ENCODE peak calls at places on chromosomes 13 and 19, in eight cellular contexts. One of them, this sample, is unnamed.

GRCh38 chr19:10070730-10071446 is 15.2 kb upstream of the SHFL start:
- DNase-seq in heart right ventricle: no peak
- DNase-seq in astrocyte: no peak
- DNase-seq in AG04449: no peak
- DNase-seq in GM06990: no peak
- DNase-seq in GM23338: peak
- DNase-seq in body of pancreas: no peak
- DNase-seq in left lung: no peak
- DNase-seq in this sample: no peak

GRCh38 chr13:26946675-26947342 is 186.2 kb upstream of the GPR12 start:
- DNase-seq in AG04449: no peak
- DNase-seq in GM06990: no peak
- DNase-seq in heart right ventricle: no peak
- DNase-seq in left lung: no peak
- DNase-seq in astrocyte: peak
- DNase-seq in GM23338: peak
- DNase-seq in body of pancreas: no peak
- DNase-seq in this sample: peak

GRCh38 chr19:55460670-55461258 is 678 bp downstream of the ISOC2 start:
- DNase-seq in body of pancreas: peak
- DNase-seq in AG04449: no peak
- DNase-seq in astrocyte: peak
- DNase-seq in heart right ventricle: peak
- DNase-seq in left lung: no peak
- DNase-seq in GM06990: peak
- DNase-seq in GM23338: peak
- DNase-seq in this sample: no peak

GRCh38 chr13:57588639-57589038 is 42.9 kb upstream of the PCDH17 start:
- DNase-seq in GM06990: no peak
- DNase-seq in astrocyte: no peak
- DNase-seq in body of pancreas: no peak
- DNase-seq in left lung: no peak
- DNase-seq in GM23338: no peak
- DNase-seq in heart right ventricle: no peak
- DNase-seq in AG04449: no peak
- DNase-seq in this sample: no peak

GRCh38 chr13:77544365-77544764 is 8.9 kb downstream of the SCEL start:
- DNase-seq in left lung: no peak
- DNase-seq in GM06990: no peak
- DNase-seq in GM23338: no peak
- DNase-seq in AG04449: no peak
- DNase-seq in body of pancreas: peak
- DNase-seq in heart right ventricle: peak
- DNase-seq in astrocyte: peak
- DNase-seq in this sample: no peak

GRCh38 chr13:114067886-114068722 is 64.3 kb downstream of the RASA3 start:
- DNase-seq in body of pancreas: no peak
- DNase-seq in AG04449: no peak
- DNase-seq in GM06990: peak
- DNase-seq in heart right ventricle: no peak
- DNase-seq in left lung: peak
- DNase-seq in GM23338: no peak
- DNase-seq in astrocyte: no peak
- DNase-seq in this sample: no peak

GRCh38 chr13:105196052-105196451 is 1339.4 kb downstream of the EFNB2 start:
- DNase-seq in GM06990: no peak
- DNase-seq in GM23338: peak
- DNase-seq in AG04449: peak
- DNase-seq in heart right ventricle: no peak
- DNase-seq in left lung: no peak
- DNase-seq in astrocyte: peak
- DNase-seq in body of pancreas: no peak
- DNase-seq in this sample: peak

GRCh38 chr19:46015080-46015960 is 7.5 kb downstream of the PGLYRP1 start:
- DNase-seq in heart right ventricle: peak
- DNase-seq in left lung: peak
- DNase-seq in AG04449: no peak
- DNase-seq in body of pancreas: peak
- DNase-seq in astrocyte: no peak
- DNase-seq in GM23338: peak
- DNase-seq in GM06990: peak
- DNase-seq in this sample: no peak

GRCh38 chr19:16323532-16323931 is 1.1 kb upstream of the KLF2 start:
- DNase-seq in GM23338: no peak
- DNase-seq in body of pancreas: no peak
- DNase-seq in astrocyte: no peak
- DNase-seq in AG04449: no peak
- DNase-seq in GM06990: no peak
- DNase-seq in left lung: no peak
- DNase-seq in heart right ventricle: no peak
- DNase-seq in this sample: no peak

GRCh38 chr19:31592456-31592855 is 243.2 kb upstream of the TSHZ3 start:
- DNase-seq in left lung: no peak
- DNase-seq in GM06990: no peak
- DNase-seq in GM23338: no peak
- DNase-seq in heart right ventricle: no peak
- DNase-seq in body of pancreas: no peak
- DNase-seq in AG04449: no peak
- DNase-seq in astrocyte: no peak
- DNase-seq in this sample: no peak

GRCh38 chr19:3509566-3509989 is 3.5 kb downstream of the FZR1 start:
- DNase-seq in heart right ventricle: no peak
- DNase-seq in GM06990: no peak
- DNase-seq in body of pancreas: no peak
- DNase-seq in GM23338: no peak
- DNase-seq in left lung: peak
- DNase-seq in astrocyte: peak
- DNase-seq in AG04449: no peak
- DNase-seq in this sample: no peak

GRCh38 chr19:43774103-43774939 is 6.5 kb downstream of the KCNN4 start:
- DNase-seq in AG04449: no peak
- DNase-seq in heart right ventricle: peak
- DNase-seq in left lung: peak
- DNase-seq in GM23338: peak
- DNase-seq in GM06990: no peak
- DNase-seq in body of pancreas: peak
- DNase-seq in astrocyte: peak
- DNase-seq in this sample: no peak

GRCh38 chr19:1247747-1248453 is 483 bp upstream of the MIDN start:
- DNase-seq in body of pancreas: peak
- DNase-seq in GM23338: peak
- DNase-seq in GM06990: peak
- DNase-seq in heart right ventricle: peak
- DNase-seq in left lung: peak
- DNase-seq in AG04449: no peak
- DNase-seq in astrocyte: peak
- DNase-seq in this sample: no peak

GRCh38 chr19:18879579-18880373 is 16.2 kb downstream of the CERS1 start:
- DNase-seq in GM23338: peak
- DNase-seq in GM06990: peak
- DNase-seq in body of pancreas: no peak
- DNase-seq in heart right ventricle: no peak
- DNase-seq in astrocyte: no peak
- DNase-seq in left lung: peak
- DNase-seq in AG04449: no peak
- DNase-seq in this sample: no peak

GRCh38 chr13:75585153-75585552 is 35.6 kb downstream of the UCHL3 start:
- DNase-seq in GM23338: no peak
- DNase-seq in GM06990: no peak
- DNase-seq in heart right ventricle: no peak
- DNase-seq in left lung: no peak
- DNase-seq in astrocyte: no peak
- DNase-seq in AG04449: no peak
- DNase-seq in body of pancreas: no peak
- DNase-seq in this sample: no peak

GRCh38 chr19:50232600-50232999 is 29.2 kb downstream of the MYH14 start:
- DNase-seq in AG04449: no peak
- DNase-seq in body of pancreas: no peak
- DNase-seq in astrocyte: no peak
- DNase-seq in heart right ventricle: no peak
- DNase-seq in GM06990: no peak
- DNase-seq in GM23338: no peak
- DNase-seq in left lung: no peak
- DNase-seq in this sample: no peak

GRCh38 chr13:21884299-21884878 is 213.5 kb downstream of the FGF9 start:
- DNase-seq in body of pancreas: no peak
- DNase-seq in heart right ventricle: no peak
- DNase-seq in astrocyte: no peak
- DNase-seq in AG04449: no peak
- DNase-seq in left lung: no peak
- DNase-seq in GM23338: no peak
- DNase-seq in GM06990: no peak
- DNase-seq in this sample: no peak

DNA sequence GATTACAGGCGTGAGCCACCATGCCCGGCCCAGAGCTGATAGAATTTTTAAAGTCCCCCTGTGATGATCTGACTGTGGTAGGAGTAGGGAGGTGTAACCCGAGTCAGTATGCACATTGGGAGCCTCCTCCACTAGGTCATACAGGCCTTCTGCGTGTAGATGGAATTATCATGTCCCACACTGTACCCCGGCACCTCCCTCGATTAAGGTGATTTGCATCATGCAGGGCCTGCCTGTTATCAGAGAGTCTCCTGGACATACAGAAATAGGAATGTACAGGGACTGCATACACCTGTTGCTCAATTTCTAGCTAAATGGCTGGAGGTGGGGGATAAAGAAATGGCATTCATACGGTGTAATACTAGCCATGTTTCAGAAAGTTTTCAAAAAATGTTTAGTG is 922 bp upstream of the ERVK3-1 start:
- DNase-seq in left lung: no peak
- DNase-seq in AG04449: no peak
- DNase-seq in heart right ventricle: no peak
- DNase-seq in astrocyte: no peak
- DNase-seq in body of pancreas: no peak
- DNase-seq in GM23338: peak
- DNase-seq in GM06990: no peak
- DNase-seq in this sample: no peak
- H3K4me3 ChIP-seq in left lung: peak
- H3K4me3 ChIP-seq in AG04449: no peak
- H3K4me3 ChIP-seq in heart right ventricle: no peak
- H3K4me3 ChIP-seq in astrocyte: no peak
- H3K4me3 ChIP-seq in body of pancreas: no peak
- H3K4me3 ChIP-seq in GM23338: peak
- H3K4me3 ChIP-seq in GM06990: no peak
- H3K4me3 ChIP-seq in this sample: peak

GRCh38 chr19:11555246-11555645 is 3.8 kb downstream of the ELOF1 start:
- DNase-seq in GM06990: no peak
- DNase-seq in astrocyte: no peak
- DNase-seq in AG04449: no peak
- DNase-seq in left lung: no peak
- DNase-seq in heart right ventricle: no peak
- DNase-seq in body of pancreas: no peak
- DNase-seq in GM23338: no peak
- DNase-seq in this sample: no peak

GRCh38 chr19:11560404-11560988 is 1.5 kb upstream of the ELOF1 start:
- DNase-seq in astrocyte: peak
- DNase-seq in GM23338: peak
- DNase-seq in body of pancreas: peak
- DNase-seq in AG04449: no peak
- DNase-seq in GM06990: no peak
- DNase-seq in heart right ventricle: no peak
- DNase-seq in left lung: no peak
- DNase-seq in this sample: peak

GRCh38 chr19:11556634-11557420 is 2.2 kb downstream of the ELOF1 start:
- DNase-seq in AG04449: no peak
- DNase-seq in body of pancreas: no peak
- DNase-seq in GM06990: no peak
- DNase-seq in astrocyte: no peak
- DNase-seq in GM23338: no peak
- DNase-seq in heart right ventricle: no peak
- DNase-seq in left lung: no peak
- DNase-seq in this sample: no peak

GRCh38 chr19:11563530-11563929 is 4.5 kb upstream of the ELOF1 start:
- DNase-seq in GM23338: no peak
- DNase-seq in left lung: no peak
- DNase-seq in GM06990: no peak
- DNase-seq in AG04449: no peak
- DNase-seq in astrocyte: no peak
- DNase-seq in body of pancreas: no peak
- DNase-seq in heart right ventricle: no peak
- DNase-seq in this sample: no peak

GRCh38 chr19:11558881-11559828 is at the start of gene ELOF1:
- DNase-seq in body of pancreas: peak
- DNase-seq in astrocyte: peak
- DNase-seq in GM23338: peak
- DNase-seq in left lung: peak
- DNase-seq in AG04449: peak
- DNase-seq in GM06990: peak
- DNase-seq in heart right ventricle: peak
- DNase-seq in this sample: peak
- TF ChIP-seq CTCF in body of pancreas: peak
- TF ChIP-seq CTCF in astrocyte: no peak
- TF ChIP-seq CTCF in GM23338: peak
- TF ChIP-seq CTCF in left lung: no peak
- TF ChIP-seq CTCF in AG04449: peak
- TF ChIP-seq CTCF in GM06990: peak
- TF ChIP-seq CTCF in heart right ventricle: no peak
- TF ChIP-seq CTCF in this sample: peak

GRCh38 chr19:2428027-2428690 is 773 bp upstream of the TIMM13 start:
- DNase-seq in left lung: peak
- DNase-seq in body of pancreas: peak
- DNase-seq in AG04449: no peak
- DNase-seq in GM23338: peak
- DNase-seq in heart right ventricle: no peak
- DNase-seq in astrocyte: no peak
- DNase-seq in GM06990: peak
- DNase-seq in this sample: no peak

GRCh38 chr19:2429917-2430570 is 2.7 kb upstream of the TIMM13 start:
- DNase-seq in heart right ventricle: no peak
- DNase-seq in left lung: peak
- DNase-seq in GM06990: peak
- DNase-seq in AG04449: no peak
- DNase-seq in astrocyte: no peak
- DNase-seq in body of pancreas: no peak
- DNase-seq in GM23338: no peak
- DNase-seq in this sample: no peak

GRCh38 chr19:2427323-2428026 is at the start of gene TIMM13:
- DNase-seq in GM06990: peak
- DNase-seq in body of pancreas: peak
- DNase-seq in AG04449: peak
- DNase-seq in heart right ventricle: peak
- DNase-seq in left lung: peak
- DNase-seq in GM23338: peak
- DNase-seq in astrocyte: peak
- DNase-seq in this sample: peak

GRCh38 chr19:2426661-2427322 is 594 bp downstream of the TIMM13 start:
- DNase-seq in AG04449: no peak
- DNase-seq in left lung: peak
- DNase-seq in astrocyte: no peak
- DNase-seq in heart right ventricle: peak
- DNase-seq in GM23338: peak
- DNase-seq in body of pancreas: peak
- DNase-seq in GM06990: no peak
- DNase-seq in this sample: no peak

GRCh38 chr19:2428756-2429711 is 1.6 kb upstream of the TIMM13 start:
- DNase-seq in GM06990: peak
- DNase-seq in GM23338: peak
- DNase-seq in body of pancreas: no peak
- DNase-seq in astrocyte: no peak
- DNase-seq in left lung: peak
- DNase-seq in heart right ventricle: no peak
- DNase-seq in AG04449: no peak
- DNase-seq in this sample: no peak
- H3K4me3 ChIP-seq in GM06990: no peak
- H3K4me3 ChIP-seq in GM23338: peak
- H3K4me3 ChIP-seq in body of pancreas: no peak
- H3K4me3 ChIP-seq in astrocyte: no peak
- H3K4me3 ChIP-seq in left lung: no peak
- H3K4me3 ChIP-seq in heart right ventricle: no peak
- H3K4me3 ChIP-seq in AG04449: no peak
- H3K4me3 ChIP-seq in this sample: no peak

GRCh38 chr13:29920018-29920643 is 69.7 kb upstream of the UBL3 start:
- DNase-seq in astrocyte: no peak
- DNase-seq in body of pancreas: no peak
- DNase-seq in heart right ventricle: no peak
- DNase-seq in GM06990: no peak
- DNase-seq in left lung: no peak
- DNase-seq in AG04449: no peak
- DNase-seq in GM23338: no peak
- DNase-seq in this sample: no peak
- TF ChIP-seq CTCF in astrocyte: no peak
- TF ChIP-seq CTCF in body of pancreas: no peak
- TF ChIP-seq CTCF in heart right ventricle: no peak
- TF ChIP-seq CTCF in GM06990: no peak
- TF ChIP-seq CTCF in left lung: no peak
- TF ChIP-seq CTCF in AG04449: no peak
- TF ChIP-seq CTCF in GM23338: no peak
- TF ChIP-seq CTCF in this sample: no peak

This sample was measured in epithelial cell of proximal tubule.